ENCODE peak calls at places on chromosomes 16 and 17, in ten cellular contexts. Z is skeletal muscle cell; M is psoas muscle; I is left lung; N is CD8-positive, alpha-beta T cell; C is mesenchymal stem cell; T is fibroblast of the aortic adventitia; G is GM23338; Q is testis; P is colonic mucosa. R is an unnamed sample.

GRCh38 chr17:2282297-2282873 is 21.2 kb downstream of the SMG6 start:
- DNase-seq in G (peak), N (no peak), M (no peak), T (peak), Q (no peak), I (no peak), Z (peak), P (no peak), C (peak), R (no peak)

GRCh38 chr17:80621335-80622169 is 76.9 kb downstream of the RPTOR start:
- DNase-seq in C (no peak), M (no peak), G (no peak), T (no peak), N (no peak), Z (no peak), P (no peak), I (no peak), Q (no peak), R (no peak)

GRCh38 chr16:68685685-68686478 is 40.8 kb downstream of the CDH3 start:
- DNase-seq in T (no peak), I (no peak), Z (no peak), P (no peak), C (no peak), N (no peak), Q (no peak), M (no peak), G (no peak), R (no peak)

GRCh38 chr16:75304521-75305363 is 53.3 kb upstream of the BCAR1 start:
- DNase-seq in N (no peak), T (peak), G (no peak), C (peak), Z (peak), Q (peak), P (peak), M (peak), I (peak), R (no peak)

GRCh38 chr16:7182510-7183109 is 150.0 kb upstream of the RBFOX1 start:
- DNase-seq in Q (no peak), P (no peak), I (no peak), Z (no peak), T (no peak), G (peak), N (no peak), M (no peak), C (no peak), R (no peak)

GRCh38 chr16:73420244-73421040 is 372.5 kb upstream of the ZFHX3 start:
- DNase-seq in C (no peak), G (no peak), N (no peak), M (no peak), I (no peak), P (no peak), T (no peak), Q (no peak), Z (no peak), R (no peak)

GRCh38 chr17:79617740-79618382 is 7.0 kb upstream of the RBFOX3 start:
- DNase-seq in Z (no peak), N (no peak), T (no peak), C (no peak), G (no peak), I (peak), P (no peak), Q (no peak), M (no peak), R (no peak)

GRCh38 chr16:23113185-23113584 is 36.1 kb downstream of the USP31 start:
- DNase-seq in Q (no peak), M (no peak), T (no peak), P (no peak), I (no peak), N (no peak), Z (no peak), G (no peak), C (no peak), R (no peak)

GRCh38 chr16:57801098-57801855 is 1.0 kb downstream of the KIFC3 start:
- DNase-seq in Q (no peak), C (peak), N (no peak), T (peak), I (no peak), P (no peak), M (no peak), G (peak), Z (no peak), R (no peak)

GRCh38 chr17:66965801-66966528 is 1.5 kb downstream of the CACNG4 start:
- DNase-seq in T (no peak), Z (no peak), I (no peak), N (no peak), G (peak), M (no peak), Q (no peak), C (no peak), P (peak), R (no peak)

GRCh38 chr16:57559075-57559790 is 16.8 kb downstream of the ADGRG5 start:
- DNase-seq in Q (no peak), T (no peak), C (no peak), Z (no peak), N (no peak), I (no peak), M (no peak), G (no peak), P (no peak), R (no peak)

GRCh38 chr16:52963471-52963870 is 89.2 kb downstream of the CHD9NB start:
- DNase-seq in I (no peak), G (peak), Q (no peak), M (no peak), T (no peak), N (no peak), Z (no peak), C (no peak), P (no peak), R (no peak)

GRCh38 chr17:41777579-41778188 is 8.8 kb downstream of the JUP start:
- DNase-seq in T (peak), P (peak), I (peak), N (no peak), G (no peak), Q (peak), Z (peak), M (peak), C (peak), R (no peak)

GRCh38 chr17:40069751-40070643 is 7.2 kb downstream of the THRA start:
- DNase-seq in C (peak), I (no peak), T (peak), Q (peak), G (peak), N (peak), P (peak), M (no peak), Z (no peak), R (peak)

GRCh38 chr17:7262192-7263070 is at the start of gene CLDN7:
- DNase-seq in C (no peak), P (peak), M (no peak), Q (no peak), N (peak), Z (no peak), T (no peak), G (peak), I (peak), R (no peak)

GRCh38 chr16:54093281-54093680 is 193.3 kb downstream of the IRX3 start:
- DNase-seq in N (no peak), P (no peak), T (no peak), M (peak), C (no peak), G (no peak), I (no peak), Z (no peak), Q (no peak), R (no peak)

GRCh38 chr16:518858-519257 is 8.7 kb upstream of the CAPN15 start:
- DNase-seq in I (no peak), G (no peak), Z (no peak), N (no peak), Q (no peak), T (no peak), P (no peak), C (no peak), M (no peak), R (no peak)

GRCh38 chr16:743794-744500 is 3.1 kb upstream of the CIAO3 start:
- DNase-seq in N (no peak), G (peak), Q (no peak), T (no peak), M (no peak), C (no peak), I (no peak), P (no peak), Z (no peak), R (no peak)

GRCh38 chr16:31888735-31889134 is 15.1 kb downstream of the ZNF267 start:
- DNase-seq in I (no peak), Z (no peak), P (no peak), T (no peak), G (no peak), C (no peak), N (no peak), M (no peak), Q (no peak), R (no peak)

GRCh38 chr17:2090804-2091534 is 36.1 kb downstream of the HIC1 start:
- DNase-seq in P (peak), Q (peak), I (no peak), N (no peak), C (peak), G (peak), T (peak), M (peak), Z (peak), R (no peak)

GRCh38 chr16:87291944-87292343 is 25.2 kb downstream of the C16orf95 start:
- DNase-seq in N (no peak), T (no peak), M (no peak), Z (no peak), I (no peak), C (no peak), P (no peak), G (no peak), Q (no peak), R (no peak)

GRCh38 chr16:15874745-15875314 is 13.6 kb downstream of the CEP20 start:
- DNase-seq in P (peak), N (peak), Z (peak), I (peak), T (peak), G (peak), Q (peak), M (peak), C (peak), R (no peak)

GRCh38 chr16:54287018-54287757 is 601 bp upstream of the IRX3 start:
- DNase-seq in T (no peak), P (no peak), Q (no peak), C (no peak), G (peak), N (no peak), I (no peak), Z (no peak), M (no peak), R (no peak)

GRCh38 chr16:53131363-53132071 is 76.7 kb downstream of the CHD9 start:
- DNase-seq in C (peak), P (peak), Z (no peak), Q (peak), T (peak), M (peak), I (peak), N (peak), G (peak), R (peak)

GRCh38 chr16:66551788-66552287 is 538 bp upstream of the CKLF start:
- DNase-seq in Q (no peak), G (no peak), I (no peak), N (no peak), M (no peak), P (no peak), C (no peak), T (no peak), Z (no peak), R (peak)

GRCh38 chr16:66554492-66554891 is 2.1 kb downstream of the CKLF start:
- DNase-seq in I (no peak), P (no peak), G (no peak), N (no peak), C (no peak), M (no peak), Q (no peak), T (no peak), Z (no peak), R (no peak)

GRCh38 chr16:66552288-66553143 is at the start of gene CKLF:
- DNase-seq in I (peak), N (peak), Q (peak), T (peak), Z (peak), P (peak), G (peak), C (peak), M (peak), R (peak)

GRCh38 chr16:66553223-66553622 is 847 bp downstream of the CKLF start:
- DNase-seq in T (no peak), Q (no peak), C (no peak), I (no peak), N (no peak), G (no peak), Z (no peak), P (peak), M (no peak), R (no peak)

DNA sequence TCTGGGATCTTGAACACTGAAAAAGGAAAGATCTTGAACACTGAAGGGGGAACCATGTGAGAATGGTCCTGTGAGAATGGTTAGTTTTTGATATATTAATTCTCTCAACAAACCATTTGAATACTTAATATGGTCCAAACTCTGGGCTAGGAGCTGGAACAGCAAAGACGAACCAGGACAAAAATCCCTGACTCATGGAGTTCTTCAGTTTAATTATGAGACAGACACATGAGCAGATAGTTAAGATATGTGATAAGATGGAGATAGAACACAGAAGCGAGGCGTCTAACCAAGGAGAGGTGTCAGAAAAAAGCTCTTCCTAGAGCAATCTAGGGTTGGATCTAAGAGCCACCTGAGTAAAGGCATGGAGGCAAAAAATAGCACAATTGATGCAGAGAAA is 1.6 kb downstream of the CKLF start:
- DNase-seq in C (no peak), G (no peak), Q (no peak), Z (no peak), I (no peak), T (no peak), M (no peak), N (no peak), P (no peak), R (no peak)
- H3K4me3 ChIP-seq in C (no peak), G (no peak), Q (peak), Z (no peak), I (no peak), T (no peak), M (peak), N (no peak), P (peak), R (peak)

DNA sequence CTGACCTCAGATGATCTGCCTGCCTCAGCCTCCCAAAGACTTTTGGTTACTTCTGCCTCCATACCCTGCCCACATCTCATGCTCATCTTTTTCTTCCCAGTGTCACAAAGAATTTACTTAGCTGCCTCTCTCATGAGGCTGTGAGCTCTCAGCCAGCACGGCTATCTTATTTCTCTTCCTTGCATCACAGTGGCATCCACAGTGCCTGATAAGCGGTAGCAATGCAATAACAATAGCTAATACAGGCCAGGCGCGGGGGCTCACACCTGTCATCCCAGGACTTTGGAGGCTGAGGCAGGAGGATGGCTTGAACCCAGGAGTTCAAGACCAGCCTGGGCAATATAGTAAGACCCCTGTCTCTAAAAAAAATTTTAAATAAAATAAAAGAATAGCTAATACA is 15.5 kb upstream of the MARVELD3 start:
- DNase-seq in Q (no peak), N (no peak), Z (no peak), P (no peak), I (no peak), G (peak), C (no peak), T (peak), M (no peak), R (no peak)
- H3K4me3 ChIP-seq in Q (no peak), N (no peak), Z (no peak), P (no peak), I (no peak), G (peak), C (no peak), T (no peak), M (no peak), R (no peak)

DNA sequence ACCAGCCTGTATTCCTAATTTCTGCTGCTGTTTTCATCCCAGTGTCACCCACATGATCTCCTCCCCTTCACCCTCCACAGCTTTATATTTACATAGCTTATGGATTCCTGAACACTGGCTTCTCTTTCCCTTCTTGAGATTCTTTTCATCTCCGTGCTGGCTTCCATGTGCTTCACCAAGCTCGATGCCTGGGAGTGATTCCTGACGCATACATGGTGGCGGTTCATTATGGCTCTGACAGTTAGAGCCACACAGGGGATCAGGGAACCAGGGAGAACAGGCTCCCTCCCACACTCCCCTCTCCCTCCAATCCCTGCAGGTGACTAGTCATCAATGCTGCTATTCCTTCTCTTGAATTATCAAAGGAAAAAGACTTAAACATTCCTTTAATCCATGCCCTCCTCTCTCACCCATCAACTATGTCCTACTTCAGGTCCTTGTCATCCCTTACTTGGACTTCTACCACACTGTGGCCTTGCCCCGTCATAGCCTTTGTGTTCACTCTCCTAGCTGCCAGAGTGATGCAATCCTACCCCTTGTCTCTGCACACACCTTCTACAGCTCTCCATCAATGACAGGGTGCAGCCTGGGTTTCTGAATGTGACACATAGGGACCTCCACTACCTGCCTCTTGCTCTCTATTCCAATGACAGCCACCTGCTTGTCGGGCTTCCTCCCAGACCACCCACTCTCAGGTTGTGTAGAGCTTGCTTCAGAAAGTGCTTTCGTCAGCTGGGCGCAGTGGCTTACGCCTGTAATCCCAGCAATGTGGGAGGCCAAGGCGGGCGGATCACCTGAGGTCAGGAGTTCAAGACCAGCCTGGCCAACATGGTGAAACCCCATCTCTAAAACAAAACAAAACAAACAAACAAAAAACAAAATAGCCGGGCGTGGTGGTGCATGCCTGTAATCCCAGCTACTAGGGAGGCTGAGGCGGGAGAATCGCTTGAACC is 43.6 kb downstream of the MYH13 start:
- DNase-seq in G (no peak), M (no peak), P (no peak), N (no peak), Z (no peak), C (no peak), Q (no peak), T (no peak), I (no peak), R (no peak)
- H3K4me3 ChIP-seq in G (no peak), M (no peak), P (no peak), N (no peak), Z (no peak), C (no peak), Q (no peak), T (no peak), I (no peak), R (no peak)

DNA sequence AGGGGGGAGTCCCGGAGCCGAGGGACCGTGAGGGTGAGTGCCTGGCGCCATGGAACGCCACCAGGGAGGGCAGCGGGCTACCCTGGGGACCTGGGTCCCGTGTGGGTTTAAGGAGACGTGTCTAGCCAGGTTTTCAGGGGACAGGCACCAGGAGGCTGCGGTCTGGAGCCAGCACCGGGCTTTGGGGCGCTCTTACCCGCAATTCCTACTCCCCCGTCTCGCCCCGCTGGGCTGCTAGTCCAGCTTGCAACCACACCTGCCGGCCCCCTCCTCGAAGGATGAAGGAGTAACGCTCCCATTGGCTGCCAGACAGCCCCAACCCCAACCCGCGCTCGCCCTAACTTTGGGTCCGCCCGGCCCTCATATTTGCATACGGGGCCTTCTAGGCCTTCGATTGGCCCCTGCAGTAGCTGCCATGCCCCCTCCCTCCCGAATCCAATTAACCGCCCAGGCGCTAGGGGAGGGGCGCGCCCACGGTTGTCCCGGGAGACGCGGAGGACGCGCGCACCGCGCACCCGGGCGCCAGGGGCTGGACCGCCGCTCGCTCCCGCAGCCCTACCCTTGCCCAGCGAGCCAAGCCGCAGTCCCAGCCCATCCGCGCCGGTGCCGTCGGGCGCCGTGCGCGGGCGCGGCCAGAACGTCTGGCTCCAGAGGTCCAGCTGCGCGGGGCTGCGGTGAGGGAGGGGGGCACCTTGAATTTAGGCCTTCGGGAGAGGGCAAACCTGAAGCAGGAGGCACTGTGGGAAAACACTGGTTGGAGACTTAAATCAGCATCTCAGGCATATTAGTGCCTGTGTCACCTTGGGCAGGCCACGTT is at the start of gene TTLL6:
- DNase-seq in Q (peak), C (peak), I (peak), N (peak), G (peak), T (peak), P (peak), M (peak), Z (no peak), R (peak)
- H3K4me3 ChIP-seq in Q (peak), C (peak), I (peak), N (peak), G (peak), T (peak), P (peak), M (peak), Z (peak), R (peak)

GRCh38 chr17:38559880-38560230 is 45.9 kb downstream of the SRCIN1 start:
- DNase-seq in C (no peak), G (no peak), I (no peak), Q (no peak), M (no peak), T (no peak), N (no peak), P (no peak), Z (no peak), R (no peak)
- H3K4me3 ChIP-seq in C (no peak), G (peak), I (no peak), Q (no peak), M (no peak), T (no peak), N (peak), P (no peak), Z (no peak), R (peak)

R was measured in effector memory CD4-positive, alpha-beta T cell.